ENCODE peak calls at places on chromosome 3, in six cellular contexts. F is stimulated activated CD4-positive, alpha-beta T cell treated with anti-CD3 and anti-CD28 coated beads, Interleukin-12 subunit alpha, Interleukin-12 subunit beta, amount 100 ng/mL, for 24 hours; M is COR-L47; J is stimulated activated CD8-positive, alpha-beta memory T cell treated with anti-CD3 and anti-CD28 coated beads, Interleukin-2, amount 100 ng/mL, for 1 hour; D is HT1080; I is germinal center. W is an unnamed sample.

GRCh38 chr3:37753428-37753827 is 108.3 kb upstream of the CTDSPL start:
- DNase-seq in F (no peak), I (no peak), M (no peak), D (peak), J (no peak), W (no peak)

GRCh38 chr3:190491533-190492054 is 22.3 kb upstream of the IL1RAP start:
- DNase-seq in M (no peak), I (no peak), D (peak), F (no peak), J (no peak), W (no peak)

GRCh38 chr3:152252750-152253149 is 16.0 kb upstream of the MBNL1 start:
- DNase-seq in D (no peak), J (no peak), I (no peak), M (no peak), F (no peak), W (no peak)

GRCh38 chr3:150355581-150355980 is 52.5 kb upstream of the TSC22D2 start:
- DNase-seq in M (no peak), D (peak), J (no peak), F (no peak), I (no peak), W (no peak)

GRCh38 chr3:174270841-174271240 is 588.3 kb upstream of the NAALADL2 start:
- DNase-seq in I (no peak), M (no peak), F (no peak), J (no peak), D (peak), W (no peak)

GRCh38 chr3:57821765-57822164 is 65.7 kb downstream of the SLMAP start:
- DNase-seq in J (no peak), I (no peak), D (no peak), F (no peak), M (no peak), W (no peak)

GRCh38 chr3:45182915-45183881 is 37.0 kb upstream of the CDCP1 start:
- DNase-seq in F (no peak), J (no peak), I (no peak), M (no peak), D (peak), W (no peak)

GRCh38 chr3:25664066-25664809 is 469 bp downstream of the TOP2B start:
- DNase-seq in M (no peak), I (peak), F (peak), J (peak), D (no peak), W (no peak)

GRCh38 chr3:18351823-18352744 is 73.1 kb downstream of the SATB1 start:
- DNase-seq in J (no peak), M (peak), F (no peak), D (no peak), I (no peak), W (no peak)

GRCh38 chr3:126261037-126261436 is 80.7 kb upstream of the ALDH1L1 start:
- DNase-seq in D (peak), J (no peak), M (no peak), I (no peak), F (no peak), W (no peak)

GRCh38 chr3:138493804-138494606 is 59.6 kb downstream of the ESYT3 start:
- DNase-seq in M (no peak), I (no peak), F (no peak), J (no peak), D (peak), W (no peak)

GRCh38 chr3:16243706-16244490 is 20.8 kb downstream of the DPH3 start:
- DNase-seq in M (no peak), F (no peak), I (no peak), J (no peak), D (peak), W (no peak)

GRCh38 chr3:81758275-81758674 is 3.2 kb downstream of the GBE1 start:
- DNase-seq in D (no peak), F (no peak), I (no peak), M (no peak), J (no peak), W (no peak)

GRCh38 chr3:50124363-50125226 is 30.5 kb upstream of the SEMA3F start:
- DNase-seq in I (no peak), D (no peak), M (no peak), J (no peak), F (no peak), W (no peak)

GRCh38 chr3:18789734-18790133 is 358.6 kb upstream of the KCNH8 start:
- DNase-seq in D (no peak), I (no peak), F (no peak), J (no peak), M (no peak), W (no peak)

GRCh38 chr3:71064976-71065763 is 518.4 kb downstream of the FOXP1 start:
- DNase-seq in F (peak), I (peak), J (no peak), D (peak), M (peak), W (no peak)